ENCODE peak calls at places on chromosomes 3 and 15, in eight cellular contexts. A is fibroblast of lung, N is gastrocnemius medialis, O is GM12878, W is Karpas-422, E is Peyer's patch, H is right cardiac atrium, M is BE2C. U is an unnamed sample. For H3K4me1, the result is how much of the 10 kb centered on the place peaks cover.

GRCh38 chr3:25007974-25008658 is 419.9 kb upstream of the RARB start:
- DNase-seq in E (no peak), M (no peak), O (peak), A (peak), N (no peak), W (no peak), H (no peak), U (no peak)

GRCh38 chr3:35633332-35634124 is 5.8 kb upstream of the ARPP21 start:
- DNase-seq in M (no peak), H (no peak), N (no peak), W (no peak), O (no peak), A (no peak), E (no peak), U (no peak)

GRCh38 chr15:93656041-93656440 is 567.0 kb upstream of the RGMA start:
- DNase-seq in W (no peak), A (no peak), E (no peak), M (no peak), H (no peak), N (no peak), O (no peak), U (no peak)

GRCh38 chr15:57676578-57676977 is 29.9 kb upstream of the POLR2M start:
- DNase-seq in W (no peak), A (no peak), H (no peak), M (no peak), O (no peak), N (no peak), E (no peak), U (no peak)

GRCh38 chr3:180102134-180102533 is 65.4 kb upstream of the PEX5L start:
- DNase-seq in E (no peak), M (no peak), O (no peak), W (no peak), H (no peak), N (no peak), A (no peak), U (no peak)

GRCh38 chr3:49415931-49416601 is 3.8 kb downstream of the TCTA start:
- DNase-seq in N (no peak), E (no peak), M (no peak), W (peak), H (no peak), O (peak), A (no peak), U (peak)

GRCh38 chr3:71400986-71401451 is 182.5 kb downstream of the FOXP1 start:
- DNase-seq in M (no peak), W (peak), A (no peak), H (no peak), O (no peak), E (no peak), N (no peak), U (no peak)

GRCh38 chr3:133269393-133269792 is 130.5 kb upstream of the BFSP2 start:
- DNase-seq in N (no peak), H (no peak), W (no peak), E (no peak), M (peak), A (no peak), O (no peak), U (no peak)

GRCh38 chr3:124132813-124133212 is 140.9 kb upstream of the ROPN1 start:
- DNase-seq in M (no peak), A (no peak), N (no peak), H (no peak), W (no peak), O (no peak), E (no peak), U (no peak)

GRCh38 chr3:148235566-148235965 is 462.1 kb upstream of the AGTR1 start:
- DNase-seq in H (no peak), O (no peak), W (no peak), N (no peak), E (no peak), A (no peak), M (no peak), U (no peak)

GRCh38 chr15:89761929-89762328 is 10.9 kb upstream of the MESP1 start:
- DNase-seq in E (peak), O (no peak), H (no peak), A (no peak), M (no peak), W (no peak), N (no peak), U (peak)

GRCh38 chr15:96767703-96768434 is 437.4 kb downstream of the NR2F2 start:
- DNase-seq in E (no peak), H (no peak), M (no peak), W (no peak), O (no peak), A (no peak), N (no peak), U (no peak)

GRCh38 chr3:194285024-194285858 is 65.9 kb downstream of the CPN2 start:
- DNase-seq in E (no peak), A (peak), O (no peak), M (no peak), N (no peak), W (no peak), H (no peak), U (no peak)

GRCh38 chr3:70120360-70120966 is 120.9 kb downstream of the SAMMSON start:
- DNase-seq in H (peak), N (peak), M (peak), E (peak), A (peak), W (peak), O (peak), U (peak)

GRCh38 chr3:197139586-197139985 is 110.0 kb upstream of the MELTF start:
- DNase-seq in H (no peak), N (no peak), M (no peak), O (no peak), W (no peak), E (no peak), A (no peak), U (no peak)

GRCh38 chr3:20462723-20463122 is 276.7 kb upstream of the SGO1 start:
- DNase-seq in M (no peak), A (no peak), W (no peak), E (no peak), O (no peak), N (no peak), H (no peak), U (no peak)

GRCh38 chr15:40290540-40291087 is 7.8 kb upstream of the ANKRD63 start:
- DNase-seq in N (no peak), M (no peak), O (no peak), H (no peak), E (no peak), W (no peak), A (no peak), U (no peak)
- H3K4me1 ChIP-seq in N (under half), M (under half), O (under half), H (under half), E (under half), W (under half), A (under half), U (under half)

GRCh38 chr3:149317072-149317471 is 16.4 kb downstream of the TM4SF18 start:
- DNase-seq in W (no peak), H (no peak), N (no peak), M (no peak), E (no peak), O (no peak), A (no peak), U (no peak)
- H3K4me1 ChIP-seq in W (under half), H (under half), N (under half), M (under half), E (under half), O (under half), A (under half), U (under half)

DNA sequence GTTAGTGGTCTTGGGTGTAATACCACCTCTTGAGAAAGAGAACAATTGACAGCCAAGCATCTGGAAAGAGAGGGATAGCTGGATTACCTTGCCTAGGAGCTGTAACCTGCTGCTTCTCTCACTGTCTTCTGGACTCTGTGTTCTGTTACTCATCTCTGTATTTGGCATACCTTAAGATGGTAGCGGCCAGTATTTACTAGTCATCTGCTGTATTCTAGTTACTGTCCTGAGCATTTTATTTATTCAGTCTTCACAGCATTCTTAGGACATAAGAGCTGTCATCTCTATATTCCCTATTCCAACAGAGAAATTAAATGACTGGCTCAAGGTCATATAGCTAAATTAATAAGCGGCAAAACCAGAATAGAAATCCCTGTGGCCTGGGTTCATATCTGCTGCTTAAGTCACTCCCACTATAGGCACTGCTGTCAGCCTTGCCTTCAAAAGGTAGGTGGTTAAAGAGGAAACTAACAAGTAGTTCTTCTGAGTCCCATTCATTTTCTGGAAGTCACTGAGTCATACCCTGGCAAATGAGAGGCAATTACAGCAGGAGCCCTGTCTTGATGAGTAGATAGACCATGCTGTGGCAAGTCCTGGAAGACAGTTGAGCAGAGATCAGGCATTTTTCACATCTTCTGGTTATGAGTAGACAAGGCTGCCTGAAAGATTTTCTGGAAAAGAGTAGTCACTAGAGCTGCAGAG is 68.2 kb downstream of the RAB7A start:
- DNase-seq in N (no peak), E (no peak), O (no peak), A (peak), W (no peak), H (no peak), M (no peak), U (no peak)
- H3K4me1 ChIP-seq in N (half or more), E (under half), O (under half), A (under half), W (under half), H (under half), M (under half), U (under half)

GRCh38 chr15:41790169-41790568 is 15.9 kb downstream of the MAPKBP1 start:
- DNase-seq in W (no peak), A (no peak), H (no peak), M (no peak), N (no peak), O (no peak), E (no peak), U (no peak)
- H3K4me1 ChIP-seq in W (under half), A (under half), H (under half), M (under half), N (under half), O (under half), E (under half), U (under half)